ENCODE peak calls at places on chromosomes 12 and 14, in six cellular contexts. E is cardiac fibroblast, N is heart left ventricle, G is heart right ventricle, V is left lung, R is fibroblast of lung. O is an unnamed sample.

GRCh38 chr12:90322006-90322405 is 613.4 kb upstream of the ATP2B1 start:
- DNase-seq in N (no peak), R (peak; percentile 21), V (no peak), G (no peak), E (peak; percentile 45), O (no peak)

GRCh38 chr14:64971890-64972785 is at the start of gene RAB15:
- DNase-seq in N (peak; percentile 64), G (peak; percentile 63), V (no peak), E (peak; percentile 31), R (no peak), O (peak; percentile 51)

GRCh38 chr14:51085007-51085406 is 9.9 kb downstream of the TRIM9 start:
- DNase-seq in N (no peak), V (no peak), E (no peak), R (no peak), G (no peak), O (no peak)

GRCh38 chr12:17239874-17240273 is 633.9 kb upstream of the LMO3 start:
- DNase-seq in V (no peak), G (no peak), N (no peak), E (no peak), R (no peak), O (no peak)

GRCh38 chr12:49328816-49329215 is 5.8 kb downstream of the TROAP start:
- DNase-seq in R (no peak), G (no peak), E (no peak), V (no peak), N (no peak), O (no peak)

GRCh38 chr14:75969891-75970290 is 11.9 kb downstream of the TGFB3 start:
- DNase-seq in G (no peak), N (no peak), R (no peak), E (no peak), V (no peak), O (no peak)

GRCh38 chr12:62123721-62124203 is 136.4 kb upstream of the USP15 start:
- DNase-seq in E (peak; percentile 68), G (no peak), R (peak; percentile 63), N (no peak), V (no peak), O (peak; percentile 53)

GRCh38 chr12:33476058-33476457 is 36.4 kb upstream of the SYT10 start:
- DNase-seq in E (no peak), N (no peak), G (no peak), R (no peak), V (no peak), O (no peak)

GRCh38 chr12:59166457-59166856 is 246.2 kb upstream of the LRIG3 start:
- DNase-seq in E (no peak), G (no peak), R (no peak), N (no peak), V (no peak), O (no peak)

GRCh38 chr12:49232940-49233841 is 31.7 kb upstream of the TUBA1C start:
- DNase-seq in G (peak; percentile 76), R (peak; percentile 52), V (peak; percentile 49), N (peak; percentile 85), E (peak; percentile 52), O (peak; percentile 80)

GRCh38 chr14:53001787-53002378 is 51.0 kb upstream of the FERMT2 start:
- DNase-seq in G (peak; percentile 18), R (no peak), N (no peak), V (no peak), E (no peak), O (no peak)

GRCh38 chr14:89521988-89522387 is 105.0 kb upstream of the FOXN3 start:
- DNase-seq in G (no peak), R (no peak), E (no peak), N (no peak), V (no peak), O (no peak)
- H3K4me3 ChIP-seq in G (no peak overlapping the region), R (no peak overlapping the region), E (no peak overlapping the region), N (no peak overlapping the region), V (no peak overlapping the region), O (no peak overlapping the region)

GRCh38 chr14:20971705-20972021 is 16.4 kb downstream of the RNASE2 start:
- DNase-seq in G (no peak), R (no peak), E (no peak), N (no peak), V (no peak), O (no peak)
- H3K4me3 ChIP-seq in G (peak overlapping the region; percentile 69), R (peak overlapping the region; percentile 73), E (peak overlapping the region; percentile 61), N (peak overlapping the region; percentile 70), V (peak overlapping the region; percentile 44), O (peak overlapping the region; percentile 78)

GRCh38 chr14:60616326-60617044 is 32.8 kb downstream of the SIX1 start:
- DNase-seq in E (no peak), R (no peak), V (no peak), G (no peak), N (no peak), O (no peak)
- H3K4me3 ChIP-seq in E (no peak overlapping the region), R (no peak overlapping the region), V (no peak overlapping the region), G (no peak overlapping the region), N (no peak overlapping the region), O (no peak overlapping the region)

DNA sequence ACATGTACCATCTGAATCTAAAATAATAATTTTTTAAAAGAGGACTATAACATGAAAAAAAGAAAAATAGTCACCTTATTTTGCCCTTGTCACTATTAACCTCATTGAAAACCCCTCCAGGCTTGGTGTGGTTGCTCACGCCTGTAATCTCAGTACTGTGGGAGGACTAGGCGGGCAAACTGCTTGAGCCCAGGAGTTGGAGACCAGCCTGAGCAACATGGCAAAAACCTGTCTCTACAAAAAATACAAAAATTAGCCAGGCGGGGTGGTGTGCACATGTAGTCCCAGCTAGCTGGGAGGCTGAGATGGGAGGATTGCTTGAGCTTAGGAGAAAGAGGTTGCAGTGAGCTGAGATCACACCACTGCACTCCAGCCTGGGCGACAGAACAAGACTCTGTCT is 126.3 kb upstream of the KRAS start:
- DNase-seq in E (no peak), V (no peak), R (no peak), N (no peak), G (no peak), O (no peak)
- H3K4me3 ChIP-seq in E (no peak overlapping the region), V (no peak overlapping the region), R (no peak overlapping the region), N (no peak overlapping the region), G (no peak overlapping the region), O (no peak overlapping the region)

GRCh38 chr14:27077181-27077738 is 479.4 kb upstream of the NOVA1 start:
- DNase-seq in R (no peak), V (no peak), N (no peak), E (no peak), G (no peak), O (no peak)
- H3K4me3 ChIP-seq in R (no peak overlapping the region), V (no peak overlapping the region), N (no peak overlapping the region), E (no peak overlapping the region), G (no peak overlapping the region), O (no peak overlapping the region)

GRCh38 chr14:59277659-59278058 is 89.2 kb downstream of the DAAM1 start:
- DNase-seq in E (no peak), R (no peak), N (no peak), G (no peak), V (no peak), O (no peak)

GRCh38 chr14:59275668-59276067 is 87.2 kb downstream of the DAAM1 start:
- DNase-seq in G (no peak), R (peak; percentile 88), V (no peak), N (no peak), E (peak; percentile 86), O (no peak)

GRCh38 chr14:59274991-59275391 is 86.5 kb downstream of the DAAM1 start:
- DNase-seq in E (peak; percentile 35), G (peak; percentile 42), N (peak; percentile 64), V (peak; percentile 43), R (no peak), O (peak; percentile 46)

GRCh38 chr14:59278111-59278510 is 89.6 kb downstream of the DAAM1 start:
- DNase-seq in N (no peak), V (no peak), E (peak; percentile 83), R (peak; percentile 89), G (no peak), O (no peak)

DNA sequence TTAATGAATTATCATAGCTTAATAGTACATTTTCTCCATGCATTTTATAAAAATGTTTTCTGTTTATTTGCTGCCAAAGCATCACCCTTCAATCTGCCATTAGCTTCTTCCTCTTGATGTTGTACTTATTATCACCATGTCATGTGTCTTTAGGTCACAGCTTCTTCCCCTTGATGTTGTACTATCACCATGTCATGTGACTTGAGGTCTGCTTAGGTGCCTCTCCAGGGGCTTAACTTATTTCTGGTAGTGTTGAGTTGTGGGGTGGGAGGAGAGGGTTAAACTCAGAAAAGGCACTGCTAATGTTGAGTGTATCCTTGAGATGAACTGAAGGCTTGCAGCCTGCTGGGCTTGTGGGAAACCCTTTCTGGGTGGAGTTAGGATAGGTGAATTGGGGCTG is 87.8 kb downstream of the DAAM1 start:
- DNase-seq in R (no peak), G (no peak), N (no peak), E (no peak), V (no peak), O (no peak)
- H3K4me3 ChIP-seq in R (no peak overlapping the region), G (no peak overlapping the region), N (no peak overlapping the region), E (no peak overlapping the region), V (no peak overlapping the region), O (no peak overlapping the region)

GRCh38 chr12:64691227-64691792 is 67.9 kb downstream of the GNS start:
- DNase-seq in G (no peak), R (no peak), E (no peak), N (no peak), V (no peak), O (no peak)
- H3K4me3 ChIP-seq in G (no peak overlapping the region), R (no peak overlapping the region), E (no peak overlapping the region), N (no peak overlapping the region), V (no peak overlapping the region), O (no peak overlapping the region)

DNA sequence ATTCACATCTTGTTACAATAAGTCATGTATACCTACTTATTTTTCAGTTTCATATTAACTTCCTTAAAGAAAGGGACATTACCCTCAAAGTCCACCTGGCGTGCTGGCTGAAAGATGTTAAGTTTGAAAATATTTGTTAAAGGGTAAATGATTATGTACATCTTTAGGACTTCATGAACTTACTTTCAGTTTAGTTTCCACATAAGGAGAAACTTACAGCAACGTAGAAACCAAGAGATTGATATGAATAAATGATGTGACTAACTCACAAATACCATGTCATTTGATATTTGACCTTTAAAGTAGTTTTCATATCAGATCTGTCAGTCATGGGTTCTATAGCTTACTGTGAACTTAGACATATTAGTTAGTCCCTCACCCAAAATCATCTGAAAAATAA is 2.1 kb upstream of the CLEC2D start:
- DNase-seq in E (no peak), G (no peak), R (no peak), V (no peak), N (no peak), O (no peak)
- H3K4me3 ChIP-seq in E (no peak overlapping the region), G (no peak overlapping the region), R (no peak overlapping the region), V (no peak overlapping the region), N (no peak overlapping the region), O (no peak overlapping the region)

GRCh38 chr12:68960162-68960501 is 27.2 kb upstream of the CPM start:
- DNase-seq in N (no peak), G (no peak), R (peak; percentile 72), E (peak; percentile 67), V (no peak), O (no peak)
- H3K4me3 ChIP-seq in N (no peak overlapping the region), G (no peak overlapping the region), R (no peak overlapping the region), E (no peak overlapping the region), V (no peak overlapping the region), O (no peak overlapping the region)

GRCh38 chr14:84445486-84445885 is 1084.5 kb upstream of the FLRT2 start:
- DNase-seq in G (no peak), N (no peak), R (no peak), V (no peak), E (no peak), O (no peak)
- H3K4me3 ChIP-seq in G (no peak overlapping the region), N (no peak overlapping the region), R (no peak overlapping the region), V (no peak overlapping the region), E (no peak overlapping the region), O (no peak overlapping the region)

O was measured in WERI-Rb-1.